ENCODE peak calls at places on chromosomes 3 and 15, in six cellular contexts. X is body of pancreas, V is mucosa of descending colon, S is heart left ventricle, Q is LNCaP clone FGC, H is fibroblast of mammary gland. F is an unnamed sample.

GRCh38 chr15:40263036-40263754 is 19.7 kb downstream of the ANKRD63 start:
- DNase-seq in X (no peak), V (no peak), S (no peak), Q (no peak), H (peak), F (peak)

GRCh38 chr3:31960793-31961431 is 20.1 kb downstream of the OSBPL10 start:
- DNase-seq in X (no peak), V (no peak), S (no peak), Q (no peak), H (peak), F (no peak)

GRCh38 chr3:8768364-8769087 is 887 bp downstream of the OXTR start:
- DNase-seq in X (no peak), V (no peak), S (no peak), Q (no peak), H (no peak), F (peak)

GRCh38 chr3:149744151-149744550 is 8.1 kb downstream of the COMMD2 start:
- DNase-seq in X (no peak), V (no peak), S (no peak), Q (no peak), H (no peak), F (no peak)

GRCh38 chr15:95086543-95087252 is 855.3 kb downstream of the MCTP2 start:
- DNase-seq in X (no peak), V (no peak), S (no peak), Q (no peak), H (peak), F (peak)

GRCh38 chr15:66224946-66225345 is 28.6 kb downstream of the MEGF11 start:
- DNase-seq in X (peak), V (no peak), S (no peak), Q (peak), H (no peak), F (no peak)

GRCh38 chr15:39685999-39686613 is 96.5 kb downstream of the FSIP1 start:
- DNase-seq in X (peak), V (no peak), S (peak), Q (peak), H (peak), F (peak)

GRCh38 chr3:81742581-81742980 is 18.9 kb downstream of the GBE1 start:
- DNase-seq in X (no peak), V (no peak), S (no peak), Q (no peak), H (no peak), F (no peak)

GRCh38 chr3:55330756-55331155 is 156.3 kb downstream of the WNT5A start:
- DNase-seq in X (no peak), V (no peak), S (no peak), Q (no peak), H (peak), F (peak)

GRCh38 chr15:92909131-92909781 is 9.1 kb downstream of the CHD2 start:
- DNase-seq in X (no peak), V (no peak), S (no peak), Q (no peak), H (no peak), F (no peak)

GRCh38 chr15:74906193-74906449 is 530 bp downstream of the FAM219B start:
- DNase-seq in X (peak), V (no peak), S (peak), Q (no peak), H (no peak), F (no peak)

GRCh38 chr15:40441012-40441735 is 421 bp downstream of the BAHD1 start:
- DNase-seq in X (no peak), V (no peak), S (no peak), Q (no peak), H (no peak), F (no peak)

DNA sequence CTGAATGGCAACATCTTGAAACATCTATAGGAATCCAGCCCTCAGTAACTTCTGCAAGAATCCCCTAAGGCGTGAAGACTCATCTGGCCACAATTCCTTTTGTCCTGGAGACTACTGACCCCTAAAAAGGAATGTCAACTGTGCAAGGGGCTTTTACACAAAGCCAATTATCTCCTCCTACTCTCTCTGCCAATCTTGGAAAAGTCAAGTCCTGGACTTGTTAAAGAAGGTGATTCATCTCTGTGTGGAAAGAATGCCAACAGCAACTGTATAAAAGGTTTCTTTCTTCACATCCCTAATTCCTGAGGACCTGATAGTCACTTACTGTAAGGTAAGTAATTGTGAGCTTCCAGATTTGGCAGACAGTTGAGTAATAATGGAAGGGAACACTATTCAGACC is 22.3 kb downstream of the THRB start:
- DNase-seq in X (no peak), V (no peak), S (no peak), Q (no peak), H (peak), F (no peak)
- TF ChIP-seq CTCF in X (no peak), V (no peak), S (no peak), Q (no peak), H (no peak), F (no peak)

DNA sequence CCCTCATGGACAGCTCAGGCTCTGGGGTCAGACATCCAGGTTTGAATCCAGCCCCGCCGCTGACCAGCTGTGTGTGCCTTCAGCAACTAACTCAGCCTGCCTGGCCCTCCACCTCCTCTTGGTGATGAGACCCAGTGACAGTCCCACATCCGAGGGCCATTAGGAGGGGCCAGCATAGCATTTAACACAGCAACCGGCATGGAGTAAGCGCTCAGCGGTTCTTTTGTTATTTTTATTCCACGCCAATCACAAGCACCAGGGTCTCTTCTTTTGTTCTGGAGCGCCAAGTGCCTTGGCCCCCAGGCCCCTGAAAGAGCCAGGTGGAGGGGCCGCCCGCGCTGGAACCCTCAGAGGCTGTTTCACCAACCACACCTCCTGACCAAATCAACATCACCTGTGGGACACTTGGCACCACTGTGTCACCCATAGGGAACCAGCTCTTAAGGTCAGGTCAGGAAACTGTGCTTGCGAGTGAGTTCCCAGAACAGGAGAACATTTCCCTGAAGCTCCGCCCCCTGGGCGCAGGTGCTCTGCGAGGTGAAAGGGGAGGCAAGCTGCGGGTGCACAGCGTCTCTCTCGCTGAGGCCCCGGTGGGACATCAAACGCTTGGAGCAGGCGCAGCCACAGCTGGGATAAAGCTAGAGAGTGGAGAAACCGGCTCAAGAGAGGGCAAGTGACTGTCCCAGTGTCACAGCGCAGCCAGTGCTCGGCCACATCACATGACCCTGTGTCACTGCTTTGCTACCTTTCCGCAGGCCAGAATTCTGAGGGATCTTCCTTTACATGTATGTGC is 311.3 kb downstream of the UACA start:
- DNase-seq in X (peak), V (peak), S (no peak), Q (no peak), H (no peak), F (no peak)
- H3K4me3 ChIP-seq in X (no peak), V (no peak), S (no peak), Q (no peak), H (no peak), F (no peak)

DNA sequence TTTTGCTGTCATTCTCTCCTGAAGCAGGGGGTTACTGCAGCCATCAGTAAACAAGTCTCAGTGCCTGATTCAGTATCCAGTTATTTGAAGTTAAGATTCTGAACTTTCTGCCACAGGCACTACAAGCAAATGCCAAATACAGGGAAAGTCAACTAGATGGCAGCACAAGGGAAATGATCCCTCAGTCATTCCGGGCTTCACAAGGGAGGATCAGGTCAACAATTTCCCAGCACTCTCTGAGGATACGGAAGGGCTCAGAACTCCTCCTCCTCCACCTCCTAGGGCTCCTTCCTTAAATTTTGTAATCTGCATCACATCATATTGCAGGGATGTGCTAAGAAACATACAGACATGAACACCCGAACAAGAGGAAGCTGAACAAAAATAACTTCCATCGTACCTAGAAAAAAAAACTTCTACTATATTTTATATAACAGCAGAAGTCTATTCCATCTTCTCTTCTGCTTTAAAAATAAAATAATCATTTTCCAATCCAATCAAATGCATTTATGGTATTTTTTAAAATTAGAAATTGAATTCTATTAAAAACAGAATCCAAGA is 187.1 kb downstream of the FMN1 start:
- DNase-seq in X (peak), V (no peak), S (no peak), Q (no peak), H (peak), F (no peak)
- TF ChIP-seq CTCF in X (no peak), V (no peak), S (no peak), Q (peak), H (peak), F (no peak)

GRCh38 chr3:66036586-66037061 is 2.1 kb downstream of the MAGI1 start:
- DNase-seq in X (peak), V (no peak), S (peak), Q (no peak), H (no peak), F (peak)
- H3K4me3 ChIP-seq in X (no peak), V (no peak), S (peak), Q (peak), H (peak), F (peak)

DNA sequence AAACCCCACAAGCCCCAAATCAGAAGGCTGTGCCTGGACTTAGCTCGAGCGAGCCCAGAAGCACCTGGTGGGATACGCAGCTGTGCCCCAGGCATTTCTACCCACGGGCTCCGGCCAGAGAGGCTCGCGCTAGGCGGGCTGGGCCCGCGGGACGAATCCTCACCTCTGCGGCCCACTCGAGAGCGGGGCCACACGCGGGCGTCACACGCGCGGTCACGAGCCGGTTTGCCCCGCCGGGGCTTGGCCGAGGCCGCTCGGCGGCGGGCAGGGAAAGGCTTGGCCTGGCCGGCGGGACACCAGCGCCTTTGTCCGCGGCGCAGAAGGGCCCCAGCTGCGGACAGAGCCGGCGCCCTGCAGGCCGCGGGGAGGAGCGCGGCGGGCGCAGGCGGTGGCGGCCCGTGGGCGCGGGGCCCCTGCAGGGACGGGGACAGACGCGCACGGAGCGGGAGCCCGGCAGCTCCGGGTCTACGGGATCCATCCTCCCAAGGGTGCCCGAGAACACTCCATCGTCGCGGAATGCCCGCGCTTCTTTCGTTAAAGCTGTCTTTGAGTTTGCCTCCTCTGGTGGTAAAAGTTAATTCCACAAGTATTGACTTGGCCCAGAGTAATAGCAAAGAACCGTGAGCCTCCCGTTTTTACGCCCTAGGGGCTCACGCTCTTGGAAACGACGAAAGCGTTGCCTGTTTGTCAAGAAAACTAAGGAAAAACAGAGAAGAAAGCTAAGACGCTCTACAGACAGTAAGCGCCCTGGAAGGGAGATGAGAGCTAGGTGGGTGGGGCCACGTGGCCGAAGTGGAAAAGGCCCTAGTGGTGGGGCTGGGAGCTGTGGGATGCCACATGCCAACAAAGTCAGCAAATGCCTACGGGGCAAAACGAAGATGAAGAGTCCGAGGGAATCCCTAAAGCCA is 26.4 kb downstream of the TYRO3 start:
- DNase-seq in X (peak), V (no peak), S (peak), Q (no peak), H (peak), F (peak)
- TF ChIP-seq CTCF in X (peak), V (no peak), S (peak), Q (no peak), H (no peak), F (peak)

DNA sequence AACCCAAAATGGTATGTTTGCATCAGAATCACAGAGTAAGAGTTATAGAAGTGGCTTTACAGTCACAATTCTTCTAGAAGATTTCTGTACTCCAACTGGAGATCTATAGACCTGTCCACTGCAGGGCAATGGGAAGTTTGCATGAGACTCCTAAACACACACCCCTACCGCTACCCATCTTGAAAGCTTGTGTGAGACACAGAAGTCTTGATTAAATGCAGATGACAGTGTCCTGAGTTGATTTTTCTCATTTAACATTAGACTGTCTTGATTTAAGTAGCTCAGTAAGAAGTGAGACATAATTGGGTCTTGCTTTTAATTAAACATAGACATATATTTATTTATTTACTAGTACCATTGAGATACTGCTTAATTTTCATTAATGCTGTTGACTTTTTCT is 54.4 kb downstream of the CD47 start:
- DNase-seq in X (no peak), V (no peak), S (no peak), Q (no peak), H (peak), F (no peak)
- H3K4me3 ChIP-seq in X (no peak), V (no peak), S (no peak), Q (no peak), H (no peak), F (no peak)

DNA sequence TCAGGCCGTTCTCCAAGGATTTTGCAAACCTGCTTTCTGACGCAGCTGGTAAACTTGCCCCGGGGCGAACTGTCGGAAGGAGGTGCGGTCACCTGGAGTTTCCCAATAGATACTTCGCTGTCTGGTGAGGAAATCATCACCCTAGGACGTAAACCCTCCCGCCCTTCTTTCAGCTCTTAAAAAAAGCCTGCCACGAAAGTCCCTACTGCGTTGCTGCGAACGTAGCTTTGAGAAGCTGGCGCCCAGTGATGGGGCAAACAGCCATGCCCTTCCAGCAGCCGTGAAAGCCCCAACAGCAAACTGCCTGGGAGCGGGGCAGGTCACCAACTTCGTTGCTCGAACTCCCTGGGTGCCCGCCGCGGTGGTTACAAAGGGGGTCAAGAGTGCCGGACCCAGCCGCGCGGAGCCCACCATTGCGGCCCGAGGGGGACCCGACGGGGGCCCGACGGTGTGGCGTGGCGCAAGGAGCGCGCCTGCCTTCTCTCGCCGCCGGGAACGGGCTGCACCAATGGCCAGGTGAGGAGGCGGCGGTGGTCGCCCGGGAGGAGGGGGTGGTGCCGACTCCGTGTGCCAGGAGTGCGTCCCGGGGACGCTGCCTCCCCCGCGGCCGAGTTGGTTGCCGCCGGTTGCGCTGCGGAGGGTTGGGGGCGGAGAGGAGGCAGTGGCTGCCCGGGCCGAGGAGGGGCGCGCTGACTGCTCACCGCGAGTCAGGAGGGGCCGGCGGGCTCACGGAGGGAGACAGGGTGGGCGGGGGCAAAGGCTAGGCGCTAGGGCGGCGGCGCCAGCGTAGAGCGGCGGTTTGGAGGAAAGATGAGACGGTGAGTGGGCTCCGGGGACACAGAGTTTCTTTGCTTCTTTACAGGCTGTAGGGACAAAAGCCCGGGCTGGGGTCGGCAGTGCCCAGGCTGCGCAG is at the start of gene PHLDB2:
- DNase-seq in X (peak), V (peak), S (peak), Q (no peak), H (peak), F (peak)
- TF ChIP-seq CTCF in X (no peak), V (no peak), S (no peak), Q (no peak), H (no peak), F (no peak)

DNA sequence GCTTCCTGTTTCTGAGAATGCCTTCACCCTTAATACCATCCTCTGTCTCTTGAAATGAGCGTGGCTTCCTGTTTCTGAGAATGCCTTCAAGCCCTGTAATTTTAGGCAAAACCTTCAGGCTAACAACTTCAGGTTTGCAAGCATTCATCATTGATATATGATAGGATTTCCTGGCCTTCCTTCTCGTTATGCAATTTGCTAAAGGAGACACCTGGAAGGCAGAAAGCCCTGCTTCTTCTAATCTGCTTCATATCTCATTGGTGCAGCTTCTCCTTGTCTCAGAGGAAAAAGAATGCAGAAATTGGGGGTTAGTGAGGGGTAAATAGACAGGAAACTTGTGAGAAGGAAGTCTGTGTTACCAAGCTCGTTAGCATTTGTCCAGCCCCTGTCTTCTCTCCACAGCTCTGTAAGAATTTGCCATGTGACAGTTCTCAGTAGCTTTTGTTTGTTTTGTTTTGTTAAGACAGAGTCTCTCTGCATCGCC is 7.3 kb downstream of the ARL6IP5 start:
- DNase-seq in X (no peak), V (no peak), S (no peak), Q (peak), H (no peak), F (no peak)
- H3K4me3 ChIP-seq in X (no peak), V (no peak), S (no peak), Q (no peak), H (no peak), F (no peak)

GRCh38 chr15:32956006-32956405 is 238.2 kb downstream of the GREM1 start:
- DNase-seq in X (peak), V (no peak), S (no peak), Q (no peak), H (peak), F (peak)
- TF ChIP-seq CTCF in X (no peak), V (no peak), S (no peak), Q (peak), H (peak), F (peak)

F was measured in fibroblast of villous mesenchyme.